ENCODE peak calls at places on chromosome 7, in six cellular contexts. X is mesendoderm, Z is IMR-90, L is H9, Q is neuronal stem cell, P is mesenchymal stem cell. H is an unnamed sample.

GRCh38 chr7:129993275-129993674 is 40.5 kb upstream of the UBE2H start:
- DNase-seq in X (no peak), Z (no peak), L (no peak), Q (no peak), P (no peak), H (no peak)

GRCh38 chr7:96131525-96131924 is 190.4 kb downstream of the SLC25A13 start:
- DNase-seq in X (peak), Z (no peak), L (peak), Q (no peak), P (no peak), H (no peak)

GRCh38 chr7:92158660-92159575 is 20.0 kb downstream of the LRRD1 start:
- DNase-seq in X (no peak), Z (peak), L (no peak), Q (no peak), P (peak), H (no peak)

GRCh38 chr7:16326099-16326498 is 95.2 kb downstream of the CRPPA start:
- DNase-seq in X (no peak), Z (no peak), L (no peak), Q (no peak), P (no peak), H (no peak)

GRCh38 chr7:37726022-37726421 is 42.5 kb downstream of the GPR141 start:
- DNase-seq in X (peak), Z (no peak), L (no peak), Q (no peak), P (no peak), H (no peak)

GRCh38 chr7:4245866-4246470 is 436.1 kb upstream of the FOXK1 start:
- DNase-seq in X (peak), Z (no peak), L (peak), Q (no peak), P (no peak), H (no peak)

GRCh38 chr7:132564090-132564489 is 12.2 kb downstream of the PLXNA4 start:
- DNase-seq in X (no peak), Z (no peak), L (no peak), Q (no peak), P (no peak), H (no peak)

GRCh38 chr7:73565675-73566342 is 8.3 kb upstream of the BCL7B start:
- DNase-seq in X (no peak), Z (no peak), L (no peak), Q (no peak), P (peak), H (no peak)

GRCh38 chr7:32892521-32893224 is 1.1 kb upstream of the KBTBD2 start:
- DNase-seq in X (peak), Z (peak), L (peak), Q (no peak), P (peak), H (no peak)

GRCh38 chr7:99383203-99383602 is 8.7 kb downstream of the ARPC1B start:
- DNase-seq in X (no peak), Z (no peak), L (no peak), Q (no peak), P (no peak), H (no peak)

GRCh38 chr7:82566752-82567151 is 123.2 kb upstream of the CACNA2D1 start:
- DNase-seq in X (no peak), Z (no peak), L (no peak), Q (no peak), P (no peak), H (no peak)

GRCh38 chr7:152329469-152329868 is 106.3 kb downstream of the KMT2C start:
- DNase-seq in X (no peak), Z (no peak), L (no peak), Q (no peak), P (no peak), H (no peak)

GRCh38 chr7:116511552-116512523 is 12.3 kb downstream of the CAV2 start:
- DNase-seq in X (no peak), Z (peak), L (no peak), Q (no peak), P (peak), H (no peak)

GRCh38 chr7:32219416-32219815 is 149.2 kb upstream of the PDE1C start:
- DNase-seq in X (no peak), Z (no peak), L (no peak), Q (no peak), P (no peak), H (no peak)

GRCh38 chr7:92751902-92752901 is 84.2 kb downstream of the CDK6 start:
- DNase-seq in X (peak), Z (peak), L (no peak), Q (no peak), P (peak), H (no peak)

GRCh38 chr7:55124989-55125875 is 106.4 kb downstream of the EGFR start:
- DNase-seq in X (peak), Z (no peak), L (no peak), Q (no peak), P (no peak), H (no peak)

GRCh38 chr7:134954197-134955082 is 31.9 kb upstream of the AGBL3 start:
- DNase-seq in X (peak), Z (peak), L (no peak), Q (no peak), P (peak), H (no peak)

GRCh38 chr7:38257350-38257677 is 16.1 kb downstream of the TARP start:
- DNase-seq in X (no peak), Z (no peak), L (no peak), Q (no peak), P (no peak), H (no peak)

GRCh38 chr7:45685619-45686240 is 111.6 kb downstream of the ADCY1 start:
- DNase-seq in X (no peak), Z (no peak), L (peak), Q (no peak), P (no peak), H (no peak)

GRCh38 chr7:54339074-54339473 is 203.1 kb upstream of the VSTM2A start:
- DNase-seq in X (no peak), Z (no peak), L (no peak), Q (no peak), P (peak), H (no peak)

GRCh38 chr7:128066858-128067257 is 35.6 kb upstream of the LRRC4 start:
- DNase-seq in X (peak), Z (no peak), L (no peak), Q (no peak), P (no peak), H (no peak)

DNA sequence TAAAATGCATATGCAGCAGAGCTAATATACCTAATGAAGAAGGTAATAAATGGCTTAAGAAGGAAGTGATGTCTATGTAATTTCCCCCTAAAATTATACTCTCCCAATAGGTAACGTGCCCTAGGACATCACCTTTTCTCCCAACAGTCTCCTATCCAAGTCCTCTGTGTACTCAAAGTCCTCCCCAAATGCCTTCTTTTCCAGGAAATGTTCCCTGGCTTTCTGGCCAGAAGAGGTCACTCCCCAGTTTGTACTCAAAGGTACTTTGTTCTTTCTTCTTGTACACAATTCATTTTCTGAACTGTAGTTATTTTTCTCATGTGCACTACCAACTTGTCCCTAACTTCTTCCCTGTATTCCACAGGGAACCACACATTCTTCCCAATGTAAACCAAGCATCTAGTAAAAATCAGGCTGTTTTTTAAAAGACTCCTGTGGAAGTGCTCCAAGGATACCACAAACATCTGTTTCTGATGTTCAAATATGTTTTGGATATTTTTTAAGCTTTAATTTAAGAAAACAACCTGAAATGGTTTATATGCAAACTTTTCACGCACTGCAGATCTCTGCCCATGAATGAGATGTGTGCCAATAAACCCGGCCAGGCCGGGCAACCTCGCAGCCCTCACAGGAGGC is 262.3 kb upstream of the KLF14 start:
- DNase-seq in X (no peak), Z (no peak), L (no peak), Q (no peak), P (no peak), H (no peak)
- H3K4me2 ChIP-seq in X (no peak), Z (peak), L (no peak), Q (no peak), P (no peak), H (no peak)

GRCh38 chr7:143236408-143236990 is 14.7 kb downstream of the TAS2R40 start:
- DNase-seq in X (no peak), Z (no peak), L (no peak), Q (no peak), P (no peak), H (no peak)

GRCh38 chr7:143239822-143240221 is 18.0 kb downstream of the TAS2R40 start:
- DNase-seq in X (no peak), Z (peak), L (no peak), Q (no peak), P (peak), H (no peak)

GRCh38 chr7:143240323-143241168 is 18.7 kb downstream of the TAS2R40 start:
- DNase-seq in X (peak), Z (peak), L (peak), Q (peak), P (peak), H (no peak)

GRCh38 chr7:143237363-143237762 is 15.5 kb downstream of the TAS2R40 start:
- DNase-seq in X (no peak), Z (no peak), L (no peak), Q (no peak), P (no peak), H (no peak)

GRCh38 chr7:143238289-143238995 is 16.6 kb downstream of the TAS2R40 start:
- DNase-seq in X (no peak), Z (peak), L (no peak), Q (no peak), P (no peak), H (no peak)
- H2BK15ac ChIP-seq in X (no peak), Z (no peak), L (no peak), Q (no peak), P (no peak), H (no peak)

DNA sequence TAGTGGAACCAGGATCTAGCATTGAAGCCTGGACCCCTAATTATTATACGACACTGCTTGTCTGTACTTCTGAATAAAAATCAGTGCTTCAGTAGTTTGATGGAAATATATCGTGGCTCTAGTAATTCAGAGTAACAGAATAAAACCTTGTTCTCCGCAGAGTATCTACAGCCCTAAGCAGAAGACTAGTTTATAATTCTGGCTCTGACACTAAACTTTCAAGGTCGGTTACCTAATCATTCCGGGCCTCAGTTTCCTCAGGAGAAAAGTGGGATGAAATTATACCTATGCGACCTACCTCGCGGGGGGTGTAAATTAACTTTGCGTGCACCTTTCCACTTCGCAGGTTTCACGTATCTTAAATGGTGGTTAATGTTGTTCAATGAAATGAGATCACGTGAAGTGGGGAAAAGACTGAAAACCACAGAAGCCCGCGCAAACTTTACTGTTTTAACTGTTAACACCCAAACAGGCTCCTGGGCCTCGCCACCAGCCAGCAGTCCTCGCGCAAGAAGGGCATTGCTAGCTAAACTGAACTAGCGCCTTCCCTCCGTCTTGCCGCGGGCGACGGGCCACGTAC is 615 bp downstream of the THAP5 start:
- DNase-seq in X (no peak), Z (no peak), L (no peak), Q (no peak), P (peak), H (no peak)
- H2AK5ac ChIP-seq in X (no peak), Z (peak), L (no peak), Q (no peak), P (no peak), H (no peak)

GRCh38 chr7:79307376-79307775 is 146.1 kb downstream of the MAGI2 start:
- DNase-seq in X (no peak), Z (no peak), L (no peak), Q (no peak), P (no peak), H (no peak)
- H3K4me2 ChIP-seq in X (no peak), Z (no peak), L (no peak), Q (no peak), P (no peak), H (no peak)

GRCh38 chr7:89797965-89798598 is 356.2 kb upstream of the STEAP1 start:
- DNase-seq in X (no peak), Z (no peak), L (no peak), Q (no peak), P (no peak), H (no peak)

GRCh38 chr7:89798599-89798996 is 355.7 kb upstream of the STEAP1 start:
- DNase-seq in X (no peak), Z (no peak), L (no peak), Q (no peak), P (no peak), H (no peak)

GRCh38 chr7:89796481-89796880 is 357.8 kb upstream of the STEAP1 start:
- DNase-seq in X (no peak), Z (no peak), L (no peak), Q (no peak), P (no peak), H (no peak)
- H2BK15ac ChIP-seq in X (no peak), Z (no peak), L (no peak), Q (no peak), P (no peak), H (no peak)

GRCh38 chr7:1015631-1016121 is 28.7 kb upstream of the GPR146 start:
- DNase-seq in X (no peak), Z (no peak), L (no peak), Q (no peak), P (peak), H (no peak)
- H2AK5ac ChIP-seq in X (no peak), Z (no peak), L (no peak), Q (no peak), P (no peak), H (no peak)

GRCh38 chr7:100446040-100446439 is 9.7 kb upstream of the PPP1R35 start:
- DNase-seq in X (no peak), Z (peak), L (no peak), Q (no peak), P (no peak), H (no peak)
- H3K4me2 ChIP-seq in X (no peak), Z (no peak), L (no peak), Q (no peak), P (no peak), H (no peak)

DNA sequence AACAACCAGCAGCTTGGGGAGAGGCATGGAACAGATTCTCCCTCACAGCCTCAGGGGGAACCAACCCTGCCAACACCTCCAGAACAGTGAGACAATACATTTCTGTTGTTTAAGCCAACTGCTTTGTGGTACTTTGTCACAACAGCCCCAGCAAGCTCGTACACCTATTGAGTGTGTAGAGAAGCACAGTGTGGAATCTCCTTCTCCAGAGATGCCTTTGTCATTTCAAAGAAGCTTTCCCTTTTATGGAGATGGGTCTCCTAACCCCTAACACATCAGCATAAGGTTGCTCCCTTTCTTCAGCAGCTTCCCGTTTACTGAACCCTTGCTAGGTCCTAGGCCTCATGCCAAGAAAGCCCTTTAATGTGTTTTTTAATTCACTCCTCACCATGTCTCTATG is 60.7 kb upstream of the AGK start:
- DNase-seq in X (no peak), Z (no peak), L (no peak), Q (no peak), P (no peak), H (no peak)
- H2BK15ac ChIP-seq in X (no peak), Z (no peak), L (no peak), Q (no peak), P (no peak), H (no peak)

GRCh38 chr7:42234736-42235135 is 2.3 kb downstream of the GLI3 start:
- DNase-seq in X (no peak), Z (no peak), L (no peak), Q (no peak), P (peak), H (no peak)

GRCh38 chr7:42237891-42238531 is 1.0 kb upstream of the GLI3 start:
- DNase-seq in X (peak), Z (peak), L (peak), Q (peak), P (peak), H (peak)

GRCh38 chr7:42237162-42237821 is at the start of gene GLI3:
- DNase-seq in X (peak), Z (peak), L (peak), Q (peak), P (peak), H (peak)

GRCh38 chr7:42235734-42236133 is 1.3 kb downstream of the GLI3 start:
- DNase-seq in X (no peak), Z (no peak), L (no peak), Q (no peak), P (peak), H (no peak)

DNA sequence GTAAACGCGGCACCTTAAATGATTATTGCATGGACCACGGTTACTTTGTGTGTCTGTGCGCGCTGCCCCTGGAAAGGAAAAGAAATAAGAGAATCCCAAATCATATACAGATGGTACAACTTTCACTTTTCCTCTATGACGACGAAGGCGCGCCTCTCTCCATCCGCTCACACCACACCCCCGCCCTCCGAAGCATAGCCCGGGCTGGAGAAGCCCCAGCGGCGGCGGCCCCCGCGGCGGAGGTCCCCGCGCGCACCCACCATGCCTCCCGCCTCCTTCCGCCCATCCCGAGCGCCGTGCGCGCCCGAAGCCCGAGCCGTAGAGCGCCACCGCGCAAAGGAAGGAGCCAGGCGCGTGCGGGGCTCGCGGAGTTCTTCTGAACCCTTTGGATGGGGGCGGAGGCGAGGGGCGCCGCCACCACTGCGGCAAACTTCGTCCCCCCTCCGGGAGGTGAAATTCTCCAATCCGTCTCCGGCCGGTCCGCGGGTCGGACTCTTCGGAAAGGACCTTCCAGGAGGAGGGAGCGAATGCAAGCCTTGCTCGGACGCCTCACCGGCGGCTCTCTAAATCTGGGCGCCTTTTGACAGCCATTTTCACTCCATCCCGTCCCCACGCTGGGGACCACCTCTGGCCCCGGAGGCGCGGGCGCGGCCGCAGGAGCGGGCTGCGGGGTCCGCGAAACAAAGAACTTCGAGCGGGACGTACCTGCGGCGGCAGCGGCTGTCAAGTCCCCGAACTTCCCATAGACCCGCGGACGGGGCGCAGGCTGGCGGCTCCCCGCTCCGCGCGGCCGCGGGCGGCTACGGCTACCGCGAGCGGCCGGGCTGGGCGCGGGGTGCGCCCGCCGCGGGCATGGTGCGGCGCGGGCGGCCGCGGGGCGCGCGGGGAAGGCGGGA is 495 bp downstream of the GLI3 start:
- DNase-seq in X (peak), Z (peak), L (peak), Q (no peak), P (peak), H (peak)
- H2AK5ac ChIP-seq in X (no peak), Z (no peak), L (no peak), Q (peak), P (no peak), H (no peak)

GRCh38 chr7:139828880-139829653 is at the start of gene TBXAS1:
- DNase-seq in X (peak), Z (peak), L (no peak), Q (no peak), P (no peak), H (no peak)

GRCh38 chr7:139830292-139830691 is 1.2 kb downstream of the TBXAS1 start:
- DNase-seq in X (no peak), Z (no peak), L (no peak), Q (no peak), P (no peak), H (no peak)

GRCh38 chr7:139828446-139828845 is 618 bp upstream of the TBXAS1 start:
- DNase-seq in X (no peak), Z (no peak), L (no peak), Q (no peak), P (no peak), H (no peak)

GRCh38 chr7:139829654-139830130 is 628 bp downstream of the TBXAS1 start:
- DNase-seq in X (no peak), Z (peak), L (no peak), Q (no peak), P (no peak), H (no peak)

DNA sequence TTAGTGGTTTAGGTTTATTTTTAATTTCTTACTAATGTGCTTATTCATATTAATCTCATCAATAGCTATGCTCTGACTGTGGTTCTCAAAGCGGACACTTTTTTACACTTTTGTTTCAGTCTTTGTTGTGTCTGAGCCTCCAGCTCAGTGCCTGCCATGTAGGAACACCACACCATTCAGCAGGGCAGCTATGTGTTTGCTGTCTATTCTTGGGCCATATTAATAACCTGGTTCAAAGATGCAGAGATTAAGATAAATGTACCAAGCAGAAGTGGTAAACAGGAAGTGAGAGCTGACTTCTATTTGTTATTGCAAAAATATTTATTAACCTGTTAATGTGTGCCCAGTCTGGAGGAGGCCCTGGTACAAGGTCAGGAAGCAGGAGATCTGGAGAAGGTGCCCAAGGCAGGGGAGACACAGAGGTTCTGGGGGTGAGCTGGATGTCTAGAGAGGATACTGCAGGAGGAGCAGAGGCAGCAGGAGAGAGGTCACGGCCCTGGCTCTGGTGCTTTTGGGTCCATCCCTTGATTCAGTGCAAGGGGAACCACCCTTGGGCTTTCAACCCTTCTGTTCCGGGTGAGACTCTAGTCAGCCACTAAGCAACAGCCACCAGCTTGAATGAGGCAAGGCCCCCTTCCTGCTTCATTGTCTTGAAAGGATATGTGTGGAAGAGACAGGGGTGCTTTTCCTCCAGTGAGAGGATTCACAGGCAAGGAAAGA is 1.9 kb downstream of the TBXAS1 start:
- DNase-seq in X (no peak), Z (no peak), L (no peak), Q (no peak), P (no peak), H (no peak)
- H3K4me2 ChIP-seq in X (no peak), Z (peak), L (no peak), Q (no peak), P (no peak), H (no peak)

H was measured in H1.